ENCODE peak calls at places on chromosomes 11 and 22, in eight cellular contexts. W is Peyer's patch; L is CD4-positive, alpha-beta T cell; Y is A549; U is lung; K is stomach; C is cardiac muscle cell; Z is WTC11. B is an unnamed sample.

GRCh38 chr11:106449756-106450155 is 372.3 kb downstream of the AASDHPPT start:
- DNase-seq in Y (no peak), C (no peak), K (no peak), L (no peak), U (no peak), Z (no peak), W (no peak), B (no peak)

GRCh38 chr11:61019818-61020405 is 48.4 kb downstream of the CD6 start:
- DNase-seq in L (no peak), Y (no peak), K (no peak), Z (no peak), C (no peak), U (no peak), W (no peak), B (no peak)

GRCh38 chr11:123054301-123055065 is 7.5 kb downstream of the HSPA8 start:
- DNase-seq in Z (no peak), C (peak), L (no peak), Y (peak), U (no peak), K (no peak), W (no peak), B (peak)

GRCh38 chr11:3885855-3886254 is 30.4 kb downstream of the STIM1 start:
- DNase-seq in C (no peak), Y (no peak), U (no peak), Z (no peak), L (no peak), W (no peak), K (no peak), B (no peak)

GRCh38 chr11:1307163-1307870 is 2.1 kb downstream of the TOLLIP start:
- DNase-seq in W (no peak), K (no peak), Z (no peak), L (no peak), Y (no peak), U (no peak), C (no peak), B (no peak)

GRCh38 chr22:50074056-50074455 is 11.2 kb downstream of the MLC1 start:
- DNase-seq in Y (no peak), C (no peak), L (no peak), Z (no peak), U (no peak), W (no peak), K (no peak), B (no peak)

GRCh38 chr11:124538019-124538418 is 5.4 kb downstream of the OR8B12 start:
- DNase-seq in K (no peak), Y (peak), Z (no peak), U (no peak), W (no peak), L (no peak), C (peak), B (no peak)

GRCh38 chr22:36395922-36396321 is 8.2 kb upstream of the MYH9 start:
- DNase-seq in Y (peak), W (no peak), U (no peak), K (no peak), Z (no peak), L (no peak), C (peak), B (no peak)

GRCh38 chr11:28860898-28861297 is 752.7 kb downstream of the METTL15 start:
- DNase-seq in C (peak), U (no peak), Y (peak), L (no peak), Z (no peak), K (no peak), W (no peak), B (no peak)

GRCh38 chr22:45302047-45302446 is 7.7 kb upstream of the FAM118A start:
- DNase-seq in K (no peak), U (no peak), Y (peak), C (peak), W (no peak), Z (no peak), L (no peak), B (no peak)

GRCh38 chr11:47248664-47249377 is at the start of gene ACP2:
- DNase-seq in K (peak), U (peak), Z (peak), W (peak), Y (peak), L (peak), C (peak), B (peak)

GRCh38 chr11:104091281-104092071 is 55.0 kb downstream of the DDI1 start:
- DNase-seq in Y (no peak), W (no peak), Z (no peak), K (no peak), U (no peak), C (no peak), L (no peak), B (no peak)

GRCh38 chr22:18954333-18954732 is 18.2 kb upstream of the PRODH start:
- DNase-seq in L (peak), C (peak), Z (peak), U (peak), K (peak), Y (peak), W (peak), B (peak)

GRCh38 chr22:32396746-32397145 is 15.3 kb downstream of the RTCB start:
- DNase-seq in Z (no peak), U (peak), Y (no peak), L (no peak), C (peak), W (peak), K (no peak), B (no peak)

GRCh38 chr11:71580057-71581003 is 2.3 kb downstream of the KRTAP5-11 start:
- DNase-seq in U (peak), K (peak), L (no peak), C (peak), Z (peak), W (peak), Y (peak), B (peak)

GRCh38 chr11:58286249-58286648 is 18.2 kb upstream of the OR10W1 start:
- DNase-seq in L (no peak), Y (peak), K (no peak), Z (no peak), U (no peak), C (peak), W (peak), B (no peak)

GRCh38 chr11:830295-831131 is 2.2 kb upstream of the CD151 start:
- DNase-seq in L (no peak), W (peak), Z (peak), U (peak), K (peak), Y (no peak), C (peak), B (peak)

GRCh38 chr22:46734830-46735453 is 3.1 kb downstream of the CERK start:
- DNase-seq in Y (no peak), W (peak), Z (no peak), K (peak), L (peak), C (no peak), U (peak), B (no peak)

GRCh38 chr11:118005224-118006152 is 19.3 kb downstream of the IL10RA start:
- DNase-seq in Y (no peak), C (no peak), Z (no peak), U (no peak), L (no peak), K (no peak), W (no peak), B (no peak)

GRCh38 chr22:23791737-23792645 is 5.2 kb downstream of the SMARCB1 start:
- DNase-seq in K (no peak), Y (no peak), U (no peak), L (no peak), C (no peak), W (no peak), Z (no peak), B (no peak)

GRCh38 chr11:117842131-117842941 is 17.8 kb upstream of the FXYD2 start:
- DNase-seq in L (no peak), U (no peak), C (no peak), K (peak), W (peak), Y (no peak), Z (no peak), B (no peak)

GRCh38 chr22:24427500-24428164 is at the start of gene ADORA2A:
- DNase-seq in W (peak), U (no peak), L (peak), Y (no peak), C (no peak), Z (no peak), K (peak), B (no peak)

DNA sequence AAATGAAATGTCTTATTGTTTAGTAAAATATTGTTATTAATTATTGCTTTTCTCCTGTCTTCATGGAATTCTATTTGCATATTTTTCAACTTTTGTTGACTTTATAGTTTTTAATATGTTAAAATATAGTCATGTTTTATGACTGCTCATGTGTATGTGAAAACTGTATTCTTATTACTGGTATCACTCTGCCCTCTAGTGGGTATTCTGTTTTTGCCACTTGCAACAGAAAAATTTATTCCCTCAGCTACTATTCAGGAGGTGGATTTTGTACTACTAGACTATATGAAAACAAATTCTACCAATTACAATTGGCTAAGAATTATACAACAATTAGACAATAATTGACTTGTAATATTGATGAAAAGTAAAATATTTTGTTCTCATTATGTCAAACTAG is 45.0 kb downstream of the OR4C6 start:
- DNase-seq in W (no peak), C (peak), K (no peak), L (no peak), U (no peak), Z (no peak), Y (peak), B (no peak)
- TF ChIP-seq CTCF in W (peak), C (peak), K (no peak), L (no peak), U (no peak), Z (peak), Y (peak), B (peak)

DNA sequence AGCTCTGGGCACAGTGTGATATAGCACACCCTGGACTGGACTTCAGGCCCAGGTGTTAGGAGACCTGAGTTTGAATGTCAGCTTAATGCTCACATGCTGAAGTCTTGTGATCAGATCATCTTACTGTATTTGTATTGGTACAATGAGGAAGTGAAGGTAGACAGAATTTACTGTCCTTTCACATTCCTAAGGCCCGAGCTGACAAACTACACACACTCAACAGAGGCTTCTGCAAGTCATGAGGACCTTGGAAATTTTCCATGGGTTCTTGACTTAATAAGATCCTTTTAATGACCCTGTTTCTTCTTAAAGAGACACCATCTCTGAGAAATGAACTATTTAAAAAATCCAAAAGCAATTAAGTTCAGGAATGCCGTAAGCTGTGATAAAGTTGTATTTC is 802.0 kb downstream of the DLG2 start:
- DNase-seq in W (no peak), Y (no peak), C (no peak), Z (no peak), K (no peak), U (no peak), L (no peak), B (no peak)
- TF ChIP-seq CTCF in W (no peak), Y (no peak), C (no peak), Z (no peak), K (no peak), U (no peak), L (no peak), B (no peak)

GRCh38 chr11:27705873-27706820 is 5.9 kb upstream of the BDNF start:
- DNase-seq in K (no peak), Z (peak), C (peak), W (no peak), U (no peak), Y (peak), L (no peak), B (no peak)
- TF ChIP-seq CTCF in K (no peak), Z (peak), C (peak), W (peak), U (no peak), Y (peak), L (no peak), B (peak)

GRCh38 chr11:75145196-75145971 is 5.5 kb upstream of the SLCO2B1 start:
- DNase-seq in L (no peak), K (no peak), W (no peak), Y (no peak), Z (no peak), U (no peak), C (no peak), B (no peak)
- TF ChIP-seq CTCF in L (no peak), K (no peak), W (no peak), Y (no peak), Z (no peak), U (no peak), C (no peak), B (no peak)

GRCh38 chr11:18890615-18891014 is 48.6 kb downstream of the MRGPRX1 start:
- DNase-seq in U (no peak), Y (no peak), Z (no peak), L (no peak), K (no peak), W (no peak), C (no peak), B (no peak)
- TF ChIP-seq CTCF in U (no peak), Y (no peak), Z (no peak), L (no peak), K (no peak), W (no peak), C (no peak), B (no peak)

DNA sequence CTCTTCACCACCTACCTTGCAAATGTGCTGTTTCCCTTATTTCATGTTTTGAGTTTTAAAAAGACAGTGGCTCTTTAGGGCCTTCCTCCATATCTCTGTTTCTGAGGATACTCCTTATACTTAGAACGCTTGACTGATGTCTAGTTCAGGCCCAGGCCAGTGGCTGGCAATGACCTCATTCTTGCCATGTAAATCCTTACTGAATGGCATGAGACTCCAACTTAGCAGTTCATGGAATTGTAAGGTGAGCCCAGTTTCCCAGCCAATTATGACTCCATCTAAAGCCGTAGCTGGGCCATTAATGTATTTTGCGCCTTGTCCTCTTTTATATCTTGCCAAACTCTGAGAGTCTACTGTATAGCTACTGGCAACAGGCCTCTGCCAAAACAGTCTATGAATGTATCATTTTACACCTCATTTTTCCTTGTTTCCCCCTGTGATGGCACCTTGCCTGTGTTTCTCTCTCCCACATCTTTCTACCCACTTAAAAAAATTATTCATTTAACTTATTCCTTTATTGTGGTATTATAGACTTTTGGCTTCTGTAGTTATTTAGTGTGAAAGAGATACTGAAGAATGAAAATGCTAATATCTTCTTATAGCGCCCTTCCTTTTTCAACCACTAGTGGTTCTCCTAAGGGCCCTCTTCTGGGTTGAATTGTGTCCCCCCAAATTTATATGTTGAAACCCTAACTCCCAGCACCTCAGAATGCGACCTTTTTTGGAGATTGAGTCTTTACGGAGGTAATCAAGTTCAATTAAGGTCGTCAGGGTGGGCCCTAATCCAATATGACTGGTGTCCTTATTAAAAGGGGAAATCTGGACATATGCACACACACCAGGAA is 67.4 kb downstream of the ZNRF3 start:
- DNase-seq in C (no peak), Z (no peak), W (no peak), L (no peak), Y (no peak), K (no peak), U (no peak), B (no peak)
- TF ChIP-seq CTCF in C (no peak), Z (no peak), W (no peak), L (no peak), Y (no peak), K (no peak), U (no peak), B (no peak)

GRCh38 chr22:41951898-41952474 is at the start of gene SMIM45:
- DNase-seq in Y (no peak), W (no peak), L (no peak), Z (peak), U (no peak), C (peak), K (no peak), B (peak)
- TF ChIP-seq CTCF in Y (no peak), W (no peak), L (no peak), Z (no peak), U (no peak), C (no peak), K (no peak), B (no peak)

GRCh38 chr11:69339041-69339733 is 45.2 kb downstream of the MYEOV start:
- DNase-seq in Z (no peak), Y (no peak), C (no peak), W (no peak), L (no peak), U (peak), K (peak), B (no peak)
- TF ChIP-seq CTCF in Z (no peak), Y (no peak), C (no peak), W (no peak), L (no peak), U (no peak), K (no peak), B (no peak)